ENCODE peak calls at places on chromosomes 5 and 9, in eight cellular contexts. F is HepG2; S is CD4-positive, alpha-beta T cell; N is ovary; A is Peyer's patch; G is CD8-positive, alpha-beta T cell; P is Karpas-422; Y is breast epithelium. M is an unnamed sample.

GRCh38 chr9:94126844-94127243 is 42.6 kb downstream of the PTPDC1 start:
- DNase-seq in F (no peak), S (no peak), N (no peak), A (no peak), G (no peak), P (no peak), Y (no peak), M (no peak)

GRCh38 chr5:66362676-66363075 is 218.6 kb downstream of the SREK1 start:
- DNase-seq in F (no peak), S (no peak), N (no peak), A (no peak), G (no peak), P (no peak), Y (no peak), M (no peak)

GRCh38 chr9:111661150-111661801 is at the start of gene GNG10:
- DNase-seq in F (peak), S (peak), N (peak), A (peak), G (peak), P (peak), Y (no peak), M (peak)

GRCh38 chr5:102241809-102242421 is 54.2 kb downstream of the SLCO4C1 start:
- DNase-seq in F (no peak), S (no peak), N (no peak), A (no peak), G (no peak), P (no peak), Y (no peak), M (no peak)

GRCh38 chr9:129278391-129279237 is 100.6 kb upstream of the IER5L start:
- DNase-seq in F (no peak), S (no peak), N (peak), A (peak), G (no peak), P (no peak), Y (peak), M (no peak)

GRCh38 chr9:13295556-13295955 is 16.1 kb upstream of the MPDZ start:
- DNase-seq in F (no peak), S (no peak), N (no peak), A (no peak), G (no peak), P (no peak), Y (no peak), M (no peak)

GRCh38 chr5:22855824-22856223 is 2.7 kb upstream of the CDH12 start:
- DNase-seq in F (no peak), S (no peak), N (no peak), A (no peak), G (no peak), P (no peak), Y (no peak), M (no peak)

GRCh38 chr5:134932508-134932907 is 27.6 kb downstream of the PCBD2 start:
- DNase-seq in F (no peak), S (no peak), N (no peak), A (no peak), G (no peak), P (no peak), Y (no peak), M (no peak)

GRCh38 chr5:81214848-81215247 is 18.3 kb upstream of the CKMT2 start:
- DNase-seq in F (no peak), S (no peak), N (no peak), A (no peak), G (no peak), P (no peak), Y (no peak), M (no peak)

GRCh38 chr5:35908814-35909213 is 29.6 kb downstream of the CAPSL start:
- DNase-seq in F (no peak), S (no peak), N (no peak), A (no peak), G (no peak), P (no peak), Y (no peak), M (no peak)

GRCh38 chr9:114592356-114592755 is 4.8 kb downstream of the ATP6V1G1 start:
- DNase-seq in F (no peak), S (peak), N (no peak), A (no peak), G (peak), P (no peak), Y (no peak), M (no peak)

GRCh38 chr9:133147412-133148271 is 16.1 kb downstream of the GBGT1 start:
- DNase-seq in F (peak), S (peak), N (peak), A (peak), G (peak), P (peak), Y (peak), M (peak)

GRCh38 chr9:132094314-132094791 is 14.7 kb upstream of the MED27 start:
- DNase-seq in F (no peak), S (no peak), N (no peak), A (no peak), G (no peak), P (peak), Y (no peak), M (no peak)

GRCh38 chr9:112288029-112288428 is 45.4 kb downstream of the PTBP3 start:
- DNase-seq in F (peak), S (no peak), N (no peak), A (no peak), G (no peak), P (no peak), Y (no peak), M (no peak)

GRCh38 chr5:36744678-36745659 is 131.6 kb upstream of the NIPBL start:
- DNase-seq in F (peak), S (no peak), N (peak), A (peak), G (peak), P (no peak), Y (peak), M (peak)

GRCh38 chr9:61673664-61674381 is 484.0 kb downstream of the SPATA31A7 start:
- DNase-seq in F (no peak), S (no peak), N (no peak), A (no peak), G (no peak), P (no peak), Y (no peak), M (no peak)

GRCh38 chr5:12777342-12777741 is 873.1 kb upstream of the CTNND2 start:
- DNase-seq in F (no peak), S (no peak), N (no peak), A (no peak), G (no peak), P (no peak), Y (no peak), M (no peak)

GRCh38 chr5:138491669-138492551 is 26.6 kb downstream of the EGR1 start:
- DNase-seq in F (peak), S (peak), N (peak), A (peak), G (peak), P (peak), Y (peak), M (peak)

GRCh38 chr5:138489705-138490104 is 24.4 kb downstream of the EGR1 start:
- DNase-seq in F (no peak), S (no peak), N (peak), A (no peak), G (no peak), P (no peak), Y (peak), M (no peak)

GRCh38 chr5:138490648-138491283 is 25.5 kb downstream of the EGR1 start:
- DNase-seq in F (no peak), S (no peak), N (no peak), A (no peak), G (no peak), P (no peak), Y (no peak), M (no peak)

GRCh38 chr5:138492552-138493045 is 27.3 kb downstream of the EGR1 start:
- DNase-seq in F (no peak), S (no peak), N (no peak), A (no peak), G (no peak), P (no peak), Y (no peak), M (no peak)

GRCh38 chr5:138491284-138491648 is 26.0 kb downstream of the EGR1 start:
- DNase-seq in F (no peak), S (no peak), N (no peak), A (no peak), G (no peak), P (no peak), Y (no peak), M (no peak)
- H3K27ac ChIP-seq in F (no peak), S (no peak), N (no peak), A (peak), G (no peak), P (no peak), Y (peak), M (peak)

GRCh38 chr5:172644711-172645110 is 3.6 kb downstream of the NEURL1B start:
- DNase-seq in F (no peak), S (no peak), N (no peak), A (no peak), G (no peak), P (no peak), Y (no peak), M (no peak)

GRCh38 chr5:172646716-172647285 is 5.7 kb downstream of the NEURL1B start:
- DNase-seq in F (peak), S (no peak), N (peak), A (no peak), G (no peak), P (no peak), Y (no peak), M (no peak)

GRCh38 chr5:172643392-172643871 is 2.4 kb downstream of the NEURL1B start:
- DNase-seq in F (no peak), S (no peak), N (no peak), A (no peak), G (no peak), P (no peak), Y (no peak), M (no peak)

GRCh38 chr5:172644229-172644628 is 3.2 kb downstream of the NEURL1B start:
- DNase-seq in F (no peak), S (no peak), N (no peak), A (no peak), G (no peak), P (no peak), Y (no peak), M (no peak)

DNA sequence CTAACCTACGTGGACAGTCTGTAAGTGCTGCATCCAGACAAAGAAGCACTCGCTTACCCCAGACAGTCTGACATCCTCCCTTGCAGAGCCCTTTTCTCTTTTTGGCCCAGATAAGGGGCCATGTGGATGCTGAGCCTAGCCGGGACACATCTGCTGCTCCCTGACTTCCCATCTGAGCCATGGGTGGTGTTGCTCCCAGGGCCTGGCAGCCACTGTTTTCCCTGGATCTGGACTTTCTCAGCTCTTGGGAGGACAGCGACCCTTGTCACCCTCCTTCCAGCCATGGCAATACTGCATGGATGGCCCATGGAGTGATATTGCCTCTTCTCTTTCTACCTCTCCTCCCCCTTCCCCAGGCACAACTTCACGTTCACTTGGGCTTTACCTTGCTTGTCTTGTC is 4.2 kb downstream of the NEURL1B start:
- DNase-seq in F (no peak), S (no peak), N (no peak), A (no peak), G (no peak), P (no peak), Y (no peak), M (no peak)
- H3K27ac ChIP-seq in F (no peak), S (no peak), N (peak), A (no peak), G (no peak), P (no peak), Y (no peak), M (no peak)

GRCh38 chr9:127700594-127701255 is 6.1 kb upstream of the CFAP157 start:
- DNase-seq in F (no peak), S (no peak), N (no peak), A (no peak), G (no peak), P (no peak), Y (no peak), M (no peak)

GRCh38 chr9:127697575-127697974 is 9.2 kb upstream of the CFAP157 start:
- DNase-seq in F (no peak), S (no peak), N (no peak), A (no peak), G (no peak), P (no peak), Y (no peak), M (no peak)

GRCh38 chr9:127700140-127700539 is 6.6 kb upstream of the CFAP157 start:
- DNase-seq in F (no peak), S (no peak), N (no peak), A (no peak), G (no peak), P (no peak), Y (no peak), M (no peak)

GRCh38 chr9:127698386-127698785 is 8.4 kb upstream of the CFAP157 start:
- DNase-seq in F (no peak), S (no peak), N (no peak), A (no peak), G (no peak), P (no peak), Y (no peak), M (no peak)

DNA sequence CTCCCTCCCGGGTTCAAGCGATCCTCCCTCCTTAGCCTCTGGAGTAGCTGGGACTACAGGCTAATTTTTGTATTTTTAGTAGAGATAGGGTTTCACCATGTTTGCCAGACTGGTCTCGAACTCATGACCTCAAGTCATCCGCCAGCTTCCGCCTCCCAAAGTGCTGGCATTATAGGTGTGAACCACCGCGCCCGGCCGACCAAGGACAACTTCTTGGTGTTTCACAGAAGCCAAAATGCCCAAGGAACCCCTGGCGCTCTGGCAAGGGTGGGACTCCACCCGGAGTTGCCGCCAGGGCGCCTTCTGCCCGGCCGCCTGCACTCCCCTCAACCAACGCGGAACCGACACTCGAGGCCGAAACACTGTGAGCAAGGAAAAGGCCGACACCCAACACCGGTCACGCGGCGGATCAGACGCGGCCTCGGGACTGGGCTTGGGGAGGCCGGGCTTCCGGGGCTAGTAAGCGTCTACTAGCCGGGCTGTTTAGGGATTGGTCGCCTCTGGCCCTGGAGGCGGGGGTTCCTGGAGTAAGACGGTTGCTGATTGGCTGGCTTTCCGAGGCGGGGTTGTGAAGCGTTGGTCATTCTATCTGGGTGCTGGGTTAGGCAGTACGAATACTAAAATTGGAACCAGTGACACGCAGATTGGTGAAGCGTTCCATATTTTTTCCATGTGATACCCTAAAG is 7.7 kb upstream of the CFAP157 start:
- DNase-seq in F (no peak), S (peak), N (peak), A (peak), G (peak), P (peak), Y (peak), M (peak)
- H3K27ac ChIP-seq in F (no peak), S (no peak), N (peak), A (peak), G (peak), P (no peak), Y (peak), M (peak)

GRCh38 chr5:173468821-173469251 is 140.6 kb upstream of the STC2 start:
- DNase-seq in F (no peak), S (no peak), N (no peak), A (no peak), G (no peak), P (no peak), Y (no peak), M (no peak)
- H3K27ac ChIP-seq in F (no peak), S (no peak), N (no peak), A (no peak), G (no peak), P (no peak), Y (no peak), M (no peak)

DNA sequence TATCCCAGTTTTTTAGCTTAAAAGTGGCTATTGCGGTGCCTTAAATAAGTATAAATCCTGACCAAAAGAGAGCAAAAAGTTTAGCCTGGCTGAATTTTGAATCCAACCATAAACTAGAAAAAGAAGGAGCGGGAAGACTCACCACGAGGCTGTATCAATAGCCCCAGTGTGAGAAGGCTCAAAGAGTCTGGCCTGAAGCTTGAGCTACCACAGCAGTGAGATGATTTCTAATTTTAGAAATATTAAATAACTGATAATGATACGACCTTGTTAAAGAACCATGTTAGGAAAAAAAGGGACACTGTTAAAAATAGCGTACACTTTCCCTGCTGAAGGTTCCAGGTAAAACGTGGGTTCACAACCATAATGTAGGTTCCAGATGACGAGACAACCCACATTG is 134.1 kb upstream of the ZNF462 start:
- DNase-seq in F (no peak), S (no peak), N (no peak), A (no peak), G (no peak), P (no peak), Y (no peak), M (no peak)
- H3K27ac ChIP-seq in F (no peak), S (no peak), N (no peak), A (no peak), G (no peak), P (no peak), Y (no peak), M (no peak)

M was measured in caudate nucleus.